ENCODE peak calls at places on chromosomes 16 and 17, in four cellular contexts. R is HTR-8/SVneo, J is AG09309, T is HFF-Myc. G is an unnamed sample.

GRCh38 chr17:77311371-77311981 is 170.7 kb downstream of the SEC14L1 start:
- DNase-seq in T (no peak), R (no peak), J (no peak), G (no peak)

GRCh38 chr16:66275795-66276428 is 90.6 kb upstream of the CDH5 start:
- DNase-seq in R (peak; percentile 48), T (no peak), J (no peak), G (peak; percentile 61)

GRCh38 chr16:30875881-30876791 is 17.7 kb downstream of the BCL7C start:
- DNase-seq in T (no peak), J (no peak), R (no peak), G (peak; percentile 49)

GRCh38 chr16:85981826-85982562 is 83.0 kb downstream of the IRF8 start:
- DNase-seq in J (no peak), T (no peak), R (no peak), G (no peak)

GRCh38 chr16:85317704-85318103 is 205.4 kb upstream of the CIBAR2 start:
- DNase-seq in R (no peak), T (no peak), J (no peak), G (no peak)

GRCh38 chr16:76081936-76082335 is 195.3 kb upstream of the CNTNAP4 start:
- DNase-seq in T (no peak), R (no peak), J (no peak), G (no peak)

GRCh38 chr17:46968896-46969295 is 10.2 kb downstream of the RPRML start:
- DNase-seq in R (no peak), J (no peak), T (no peak), G (no peak)

GRCh38 chr17:19534562-19535149 is 1.0 kb downstream of the SLC47A1 start:
- DNase-seq in T (no peak), J (no peak), R (no peak), G (no peak)

GRCh38 chr17:81550830-81551457 is 1.2 kb downstream of the FAAP100 start:
- DNase-seq in J (no peak), T (no peak), R (no peak), G (no peak)

GRCh38 chr17:48244121-48244711 is 136.7 kb downstream of the SNX11 start:
- DNase-seq in R (peak; percentile 26), J (no peak), T (no peak), G (peak; percentile 47)

GRCh38 chr17:57174591-57174990 is 81.7 kb upstream of the MSI2 start:
- DNase-seq in J (no peak), R (no peak), T (no peak), G (no peak)

GRCh38 chr17:77425791-77426641 is 285.2 kb downstream of the SEC14L1 start:
- DNase-seq in J (no peak), R (peak; percentile 82), T (no peak), G (peak; percentile 74)

GRCh38 chr16:27234603-27235002 is 31.3 kb downstream of the KDM8 start:
- DNase-seq in R (no peak), T (no peak), J (no peak), G (no peak)

GRCh38 chr16:69741951-69742904 is 12.5 kb downstream of the NOB1 start:
- DNase-seq in T (no peak), J (no peak), R (no peak), G (peak; percentile 64)

GRCh38 chr17:79356839-79357447 is 253.9 kb downstream of the RBFOX3 start:
- DNase-seq in J (no peak), T (no peak), R (no peak), G (no peak)

GRCh38 chr16:57268804-57269800 is 15.4 kb downstream of the PLLP start:
- DNase-seq in R (no peak), J (no peak), T (no peak), G (no peak)

G was measured in lung microvascular endothelial cell.